ENCODE peak calls at places on chromosomes 7 and 10, in eight cellular contexts. O is breast epithelium, S is H1, E is stomach, X is spleen, Q is HepG2, N is HCT116, I is sigmoid colon. Y is an unnamed sample.

GRCh38 chr10:8182841-8183240 is 128.4 kb downstream of the GATA3 start:
- DNase-seq in O (no peak), S (no peak), E (no peak), X (no peak), Q (no peak), N (no peak), I (no peak), Y (no peak)

GRCh38 chr10:30433779-30434272 is at the start of gene MAP3K8:
- DNase-seq in O (peak; percentile 82), S (peak; percentile 88), E (peak; percentile 90), X (peak; percentile 98), Q (peak; percentile 89), N (peak; percentile 71), I (peak; percentile 94), Y (peak; percentile 91)

GRCh38 chr10:51421853-51422252 is 277.5 kb downstream of the CSTF2T start:
- DNase-seq in O (no peak), S (no peak), E (no peak), X (no peak), Q (no peak), N (no peak), I (no peak), Y (no peak)

GRCh38 chr10:4635394-4635793 is 190.6 kb upstream of the AKR1E2 start:
- DNase-seq in O (no peak), S (no peak), E (no peak), X (no peak), Q (no peak), N (no peak), I (no peak), Y (no peak)

GRCh38 chr10:93098816-93099215 is 25.1 kb downstream of the CYP26A1 start:
- DNase-seq in O (no peak), S (no peak), E (no peak), X (no peak), Q (no peak), N (no peak), I (no peak), Y (no peak)

GRCh38 chr7:148492157-148492860 is 98.3 kb upstream of the C7orf33 start:
- DNase-seq in O (no peak), S (no peak), E (no peak), X (no peak), Q (no peak), N (no peak), I (no peak), Y (no peak)

GRCh38 chr7:5692112-5692844 is 89.2 kb downstream of the RNF216 start:
- DNase-seq in O (peak; percentile 80), S (no peak), E (peak; percentile 37), X (peak; percentile 79), Q (peak; percentile 71), N (no peak), I (peak; percentile 96), Y (peak; percentile 50)

GRCh38 chr10:73053275-73053674 is 43.4 kb downstream of the P4HA1 start:
- DNase-seq in O (no peak), S (no peak), E (no peak), X (no peak), Q (no peak), N (no peak), I (no peak), Y (no peak)

GRCh38 chr10:97882142-97883091 is 32.8 kb downstream of the GOLGA7B start:
- DNase-seq in O (peak; percentile 44), S (no peak), E (peak; percentile 74), X (peak; percentile 45), Q (no peak), N (peak; percentile 90), I (no peak), Y (no peak)

GRCh38 chr10:80122746-80123145 is 9.8 kb upstream of the PLAC9 start:
- DNase-seq in O (no peak), S (no peak), E (no peak), X (no peak), Q (no peak), N (no peak), I (no peak), Y (no peak)

GRCh38 chr10:100986952-100987684 is at the start of the genes MRPL43 and TWNK:
- DNase-seq in O (peak; percentile 70), S (peak; percentile 92), E (peak; percentile 87), X (peak; percentile 95), Q (peak; percentile 72), N (peak; percentile 68), I (peak; percentile 91), Y (peak; percentile 88)

GRCh38 chr10:13894412-13895093 is 307.8 kb downstream of the PRPF18 start:
- DNase-seq in O (no peak), S (no peak), E (no peak), X (no peak), Q (no peak), N (no peak), I (no peak), Y (no peak)

GRCh38 chr7:27147211-27148030 is at the start of gene HOXA6:
- DNase-seq in O (peak; percentile 89), S (peak; percentile 56), E (peak; percentile 53), X (peak; percentile 80), Q (no peak), N (no peak), I (peak; percentile 89), Y (peak; percentile 81)

GRCh38 chr10:3465406-3465891 is 292.9 kb upstream of the PITRM1 start:
- DNase-seq in O (no peak), S (no peak), E (no peak), X (no peak), Q (no peak), N (no peak), I (no peak), Y (peak; percentile 59)
- TF ChIP-seq POLR2AphosphoS5 in O (no peak), S (no peak), E (peak; percentile 3), X (no peak), Q (no peak), N (no peak), I (peak; percentile 29), Y (peak; percentile 75)

DNA sequence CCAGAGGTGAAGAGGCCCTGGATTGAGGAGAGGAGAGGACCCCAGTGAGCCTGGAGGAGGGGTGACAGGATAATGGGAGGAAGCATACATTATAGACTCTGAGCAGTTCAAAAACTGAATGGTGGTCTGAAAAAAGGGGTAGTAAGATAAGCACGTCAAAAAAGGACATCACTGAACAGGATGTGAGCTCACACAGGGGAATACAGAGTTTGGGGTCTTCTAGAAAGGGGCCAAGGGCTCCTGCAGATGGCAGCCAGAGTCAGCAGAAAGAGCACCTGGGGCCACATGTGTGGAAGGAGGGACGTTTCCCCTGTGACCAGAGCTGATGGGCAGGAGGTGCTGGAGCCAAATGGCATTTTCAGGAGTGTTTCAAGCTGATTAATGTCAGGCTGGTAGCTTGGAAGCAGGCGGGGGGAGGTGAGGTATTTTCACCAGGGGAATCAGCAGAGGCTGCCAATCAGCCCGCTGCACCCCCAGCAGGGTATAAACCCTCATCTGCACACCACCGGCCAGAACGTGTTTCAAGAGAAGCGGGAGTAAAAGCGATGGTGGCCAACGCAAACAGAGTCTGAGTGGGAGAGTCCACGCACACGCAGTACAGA is 85.7 kb downstream of the TNS3 start:
- DNase-seq in O (no peak), S (no peak), E (no peak), X (no peak), Q (no peak), N (no peak), I (no peak), Y (no peak)
- H3K4me1 ChIP-seq in O (no peaks in the 10 kb centered on the region), S (peaks cover 19% of the 10 kb centered on the region), E (peaks cover 66% of the 10 kb centered on the region), X (peaks cover 94% of the 10 kb centered on the region), Q (peaks cover 68% of the 10 kb centered on the region), N (peaks cover 6% of the 10 kb centered on the region), I (no peaks in the 10 kb centered on the region), Y (peaks cover 73% of the 10 kb centered on the region)

GRCh38 chr10:74058071-74058470 is 60.2 kb downstream of the VCL start:
- DNase-seq in O (no peak), S (no peak), E (no peak), X (no peak), Q (no peak), N (no peak), I (no peak), Y (no peak)

GRCh38 chr10:74067373-74068370 is 69.8 kb downstream of the VCL start:
- DNase-seq in O (no peak), S (no peak), E (no peak), X (no peak), Q (no peak), N (no peak), I (no peak), Y (no peak)

GRCh38 chr10:74058658-74059057 is 60.7 kb downstream of the VCL start:
- DNase-seq in O (no peak), S (no peak), E (no peak), X (no peak), Q (peak; percentile 37), N (peak; percentile 18), I (no peak), Y (no peak)

DNA sequence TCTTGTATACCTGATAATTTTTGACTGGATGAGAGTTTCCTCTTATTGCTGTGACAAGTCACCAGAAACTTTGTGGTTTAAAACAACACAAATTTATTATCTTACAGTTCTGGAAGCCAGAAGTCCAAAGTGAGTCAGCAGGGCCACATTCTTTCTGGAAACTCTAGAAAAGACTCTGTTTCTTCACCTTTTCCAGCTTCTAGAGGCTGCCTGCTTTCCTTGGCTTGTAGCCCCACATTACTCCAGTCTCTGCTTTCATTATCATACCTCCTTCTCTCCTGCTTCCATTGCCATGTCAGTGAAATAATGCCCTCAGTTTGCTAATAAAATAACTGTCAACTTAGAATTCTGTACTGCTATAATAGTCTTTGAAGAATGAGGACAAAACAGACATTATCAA is 65.3 kb downstream of the VCL start:
- DNase-seq in O (no peak), S (no peak), E (no peak), X (no peak), Q (no peak), N (no peak), I (no peak), Y (no peak)
- H3K4me3 ChIP-seq in O (no peak overlapping the region), S (no peak overlapping the region), E (no peak overlapping the region), X (no peak overlapping the region), Q (no peak overlapping the region), N (no peak overlapping the region), I (no peak overlapping the region), Y (no peak overlapping the region)

GRCh38 chr7:131021460-131021859 is 287.5 kb upstream of the KLF14 start:
- DNase-seq in O (no peak), S (no peak), E (no peak), X (no peak), Q (no peak), N (no peak), I (no peak), Y (no peak)
- TF ChIP-seq POLR2AphosphoS5 in O (no peak), S (no peak), E (no peak), X (no peak), Q (no peak), N (no peak), I (no peak), Y (no peak)